ENCODE peak calls at places on chromosomes 6 and 20, in seven cellular contexts. A, Z, P, N, I, Y and L are unnamed samples.

GRCh38 chr6:133957780-133958242 is 4.8 kb downstream of the TBPL1 start:
- DNase-seq in N (no peak), I (no peak), P (no peak), A (no peak), Z (no peak), Y (no peak), L (no peak)

GRCh38 chr20:32964575-32964974 is 39.7 kb downstream of the SUN5 start:
- DNase-seq in Y (no peak), Z (no peak), P (no peak), I (no peak), N (no peak), A (no peak), L (no peak)

GRCh38 chr6:155765275-155766194 is 309.9 kb upstream of the NOX3 start:
- DNase-seq in Y (no peak), I (no peak), Z (no peak), N (no peak), A (no peak), P (peak; percentile 5), L (no peak)

GRCh38 chr6:37625591-37626374 is 71.9 kb downstream of the MDGA1 start:
- DNase-seq in I (no peak), Y (no peak), P (no peak), A (no peak), N (no peak), Z (no peak), L (no peak)

GRCh38 chr6:106490974-106491373 is 130.5 kb downstream of the CRYBG1 start:
- DNase-seq in Z (no peak), A (no peak), Y (no peak), I (no peak), N (no peak), P (no peak), L (no peak)

GRCh38 chr6:119830494-119831295 is 481.1 kb upstream of the MAN1A1 start:
- DNase-seq in I (no peak), Z (no peak), P (no peak), A (no peak), Y (no peak), N (no peak), L (no peak)

GRCh38 chr6:134351615-134352474 is 33.9 kb upstream of the SGK1 start:
- DNase-seq in Z (no peak), P (no peak), Y (no peak), N (no peak), I (no peak), A (no peak), L (no peak)

GRCh38 chr20:17969884-17970409 is 1.1 kb downstream of the MGME1 start:
- DNase-seq in Z (no peak), P (no peak), Y (no peak), I (peak; percentile 7), N (no peak), A (peak; percentile 26), L (peak; percentile 37)

GRCh38 chr6:170172825-170173231 is 118.0 kb downstream of the DLL1 start:
- DNase-seq in Z (no peak), I (no peak), Y (no peak), P (no peak), A (no peak), N (no peak), L (no peak)